ENCODE peak calls at places on chromosomes 11 and 22, in eight cellular contexts. T is HL-60, R is right cardiac atrium, D is PC-9, F is heart left ventricle, G is vagina, K is breast epithelium, Q is GM23248. Y is an unnamed sample.

GRCh38 chr11:73141309-73142127 is 600 bp downstream of the FCHSD2 start:
- DNase-seq in T (peak), R (peak), D (peak), F (peak), G (no peak), K (no peak), Q (peak), Y (peak)

GRCh38 chr11:35943761-35944502 is at the start of gene LDLRAD3:
- DNase-seq in T (peak), R (peak), D (peak), F (peak), G (no peak), K (peak), Q (peak), Y (peak)

GRCh38 chr11:27440090-27440489 is 32.5 kb downstream of the LGR4 start:
- DNase-seq in T (no peak), R (no peak), D (no peak), F (no peak), G (no peak), K (no peak), Q (no peak), Y (no peak)

GRCh38 chr11:1750840-1751520 is 585 bp upstream of the IFITM10 start:
- DNase-seq in T (no peak), R (peak), D (no peak), F (no peak), G (no peak), K (no peak), Q (no peak), Y (no peak)

GRCh38 chr11:283405-284080 is 5.3 kb downstream of the NLRP6 start:
- DNase-seq in T (no peak), R (no peak), D (no peak), F (no peak), G (no peak), K (no peak), Q (no peak), Y (no peak)

GRCh38 chr22:46262449-46263207 is 515 bp downstream of the PKDREJ start:
- DNase-seq in T (no peak), R (peak), D (no peak), F (peak), G (no peak), K (no peak), Q (peak), Y (no peak)

GRCh38 chr22:49404576-49405199 is 423.0 kb downstream of the BRD1 start:
- DNase-seq in T (no peak), R (no peak), D (no peak), F (no peak), G (peak), K (no peak), Q (no peak), Y (no peak)

GRCh38 chr11:71147331-71147730 is 105.0 kb downstream of the SHANK2 start:
- DNase-seq in T (no peak), R (no peak), D (no peak), F (no peak), G (no peak), K (no peak), Q (no peak), Y (no peak)

GRCh38 chr11:551596-551995 is 8.9 kb downstream of the LMNTD2 start:
- DNase-seq in T (no peak), R (peak), D (no peak), F (no peak), G (no peak), K (no peak), Q (no peak), Y (no peak)

GRCh38 chr11:73298233-73298632 is 9.8 kb upstream of the ARHGEF17 start:
- DNase-seq in T (no peak), R (peak), D (no peak), F (peak), G (no peak), K (no peak), Q (no peak), Y (no peak)

GRCh38 chr11:122895591-122895990 is 13.0 kb downstream of the JHY start:
- DNase-seq in T (no peak), R (no peak), D (no peak), F (no peak), G (no peak), K (no peak), Q (no peak), Y (no peak)

GRCh38 chr11:35073691-35074382 is 65.1 kb upstream of the CD44 start:
- DNase-seq in T (peak), R (no peak), D (no peak), F (no peak), G (no peak), K (no peak), Q (peak), Y (no peak)

GRCh38 chr11:69157156-69157821 is 1.6 kb downstream of the SMIM38 start:
- DNase-seq in T (no peak), R (peak), D (no peak), F (peak), G (no peak), K (peak), Q (peak), Y (no peak)

GRCh38 chr11:77170107-77170506 is 42.1 kb downstream of the MYO7A start:
- DNase-seq in T (no peak), R (peak), D (peak), F (no peak), G (no peak), K (no peak), Q (no peak), Y (no peak)

GRCh38 chr11:518463-519202 is 11.6 kb upstream of the RNH1 start:
- DNase-seq in T (peak), R (peak), D (peak), F (peak), G (no peak), K (peak), Q (peak), Y (peak)

GRCh38 chr11:26860411-26860810 is 133.5 kb upstream of the FIBIN start:
- DNase-seq in T (no peak), R (no peak), D (no peak), F (no peak), G (no peak), K (no peak), Q (no peak), Y (no peak)

GRCh38 chr22:46967445-46968358 is 205.3 kb downstream of the TBC1D22A start:
- DNase-seq in T (no peak), R (no peak), D (no peak), F (no peak), G (no peak), K (no peak), Q (no peak), Y (no peak)

GRCh38 chr11:128563942-128564641 is 23.3 kb downstream of the ETS1 start:
- DNase-seq in T (peak), R (no peak), D (no peak), F (no peak), G (no peak), K (no peak), Q (no peak), Y (no peak)

GRCh38 chr22:50049299-50050195 is 8.6 kb downstream of the TTLL8 start:
- DNase-seq in T (no peak), R (peak), D (no peak), F (no peak), G (no peak), K (no peak), Q (no peak), Y (no peak)

GRCh38 chr11:124896821-124897391 is 759 bp downstream of the ROBO4 start:
- DNase-seq in T (no peak), R (peak), D (no peak), F (no peak), G (no peak), K (no peak), Q (no peak), Y (no peak)

GRCh38 chr11:72838691-72839305 is 24.6 kb downstream of the ATG16L2 start:
- DNase-seq in T (no peak), R (no peak), D (no peak), F (no peak), G (no peak), K (no peak), Q (peak), Y (no peak)

GRCh38 chr22:44697423-44698179 is 4.4 kb upstream of the PRR5 start:
- DNase-seq in T (peak), R (peak), D (peak), F (peak), G (no peak), K (peak), Q (peak), Y (peak)

GRCh38 chr11:128929468-128929867 is 13.2 kb downstream of the TP53AIP1 start:
- DNase-seq in T (no peak), R (no peak), D (no peak), F (no peak), G (no peak), K (no peak), Q (no peak), Y (no peak)

GRCh38 chr11:94128171-94128745 is 383 bp upstream of the PANX1 start:
- DNase-seq in T (no peak), R (no peak), D (no peak), F (no peak), G (no peak), K (no peak), Q (peak), Y (peak)

GRCh38 chr11:89182773-89183172 is 5.1 kb downstream of the TYR start:
- DNase-seq in T (no peak), R (no peak), D (no peak), F (no peak), G (no peak), K (no peak), Q (peak), Y (no peak)

GRCh38 chr22:44413211-44413610 is 84.8 kb downstream of the RTL6 start:
- DNase-seq in T (no peak), R (no peak), D (no peak), F (no peak), G (no peak), K (no peak), Q (no peak), Y (no peak)

GRCh38 chr11:74037309-74037708 is 28.4 kb upstream of the UCP3 start:
- DNase-seq in T (no peak), R (no peak), D (peak), F (no peak), G (no peak), K (no peak), Q (peak), Y (no peak)

DNA sequence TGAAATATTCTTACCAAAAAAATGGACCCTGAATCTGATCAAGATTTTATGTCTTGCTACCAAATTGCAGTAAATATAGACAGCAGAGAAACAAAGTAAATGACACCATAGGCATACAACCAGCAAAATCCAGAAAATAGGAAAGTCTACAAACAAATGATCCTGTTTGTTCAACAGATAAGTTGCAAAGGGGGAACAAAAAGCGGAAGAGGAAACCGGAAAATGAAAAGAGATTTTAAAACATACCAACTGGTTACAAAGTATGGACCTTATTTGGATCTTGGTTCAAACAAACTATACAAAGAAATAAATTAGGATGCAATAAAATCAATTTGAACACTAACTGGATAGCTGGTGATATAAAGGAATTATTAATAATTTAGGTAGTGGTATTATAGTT is 92.0 kb downstream of the TMPRSS5 start:
- DNase-seq in T (no peak), R (no peak), D (no peak), F (no peak), G (no peak), K (no peak), Q (no peak), Y (no peak)
- H3K27ac ChIP-seq in T (peak), R (no peak), D (no peak), F (no peak), G (no peak), K (no peak), Q (no peak), Y (no peak)

GRCh38 chr22:20033045-20033706 is 12.3 kb downstream of the TANGO2 start:
- DNase-seq in T (no peak), R (peak), D (no peak), F (peak), G (no peak), K (no peak), Q (no peak), Y (no peak)

GRCh38 chr22:20031732-20032406 is 11.0 kb downstream of the TANGO2 start:
- DNase-seq in T (no peak), R (no peak), D (no peak), F (peak), G (no peak), K (no peak), Q (no peak), Y (no peak)

GRCh38 chr22:20034143-20034542 is 13.2 kb downstream of the TANGO2 start:
- DNase-seq in T (no peak), R (peak), D (no peak), F (no peak), G (no peak), K (no peak), Q (peak), Y (no peak)

GRCh38 chr22:20029550-20030225 is 8.8 kb downstream of the TANGO2 start:
- DNase-seq in T (no peak), R (no peak), D (no peak), F (peak), G (no peak), K (no peak), Q (no peak), Y (no peak)

GRCh38 chr22:20032407-20032991 is 11.6 kb downstream of the TANGO2 start:
- DNase-seq in T (no peak), R (no peak), D (no peak), F (peak), G (no peak), K (no peak), Q (no peak), Y (no peak)
- H3K4me3 ChIP-seq in T (no peak), R (no peak), D (no peak), F (no peak), G (no peak), K (no peak), Q (no peak), Y (no peak)

GRCh38 chr11:3232956-3233355 is 739 bp upstream of the MRGPRE start:
- DNase-seq in T (no peak), R (peak), D (no peak), F (peak), G (no peak), K (no peak), Q (no peak), Y (no peak)

GRCh38 chr11:3231851-3232744 is at the start of gene MRGPRE:
- DNase-seq in T (no peak), R (peak), D (no peak), F (peak), G (no peak), K (no peak), Q (peak), Y (no peak)

GRCh38 chr11:3231550-3231850 is 717 bp downstream of the MRGPRE start:
- DNase-seq in T (no peak), R (no peak), D (no peak), F (no peak), G (no peak), K (no peak), Q (no peak), Y (no peak)

GRCh38 chr11:3234846-3235245 is 2.6 kb upstream of the MRGPRE start:
- DNase-seq in T (no peak), R (no peak), D (no peak), F (no peak), G (no peak), K (no peak), Q (no peak), Y (no peak)

GRCh38 chr11:3237119-3237518 is 4.9 kb upstream of the MRGPRE start:
- DNase-seq in T (no peak), R (no peak), D (no peak), F (no peak), G (no peak), K (no peak), Q (no peak), Y (no peak)
- H3K27ac ChIP-seq in T (no peak), R (no peak), D (no peak), F (no peak), G (no peak), K (no peak), Q (no peak), Y (no peak)

GRCh38 chr11:64735860-64736259 is 8.1 kb downstream of the RASGRP2 start:
- DNase-seq in T (no peak), R (peak), D (no peak), F (no peak), G (no peak), K (no peak), Q (no peak), Y (no peak)
- H3K4me3 ChIP-seq in T (no peak), R (no peak), D (no peak), F (no peak), G (no peak), K (no peak), Q (no peak), Y (no peak)

DNA sequence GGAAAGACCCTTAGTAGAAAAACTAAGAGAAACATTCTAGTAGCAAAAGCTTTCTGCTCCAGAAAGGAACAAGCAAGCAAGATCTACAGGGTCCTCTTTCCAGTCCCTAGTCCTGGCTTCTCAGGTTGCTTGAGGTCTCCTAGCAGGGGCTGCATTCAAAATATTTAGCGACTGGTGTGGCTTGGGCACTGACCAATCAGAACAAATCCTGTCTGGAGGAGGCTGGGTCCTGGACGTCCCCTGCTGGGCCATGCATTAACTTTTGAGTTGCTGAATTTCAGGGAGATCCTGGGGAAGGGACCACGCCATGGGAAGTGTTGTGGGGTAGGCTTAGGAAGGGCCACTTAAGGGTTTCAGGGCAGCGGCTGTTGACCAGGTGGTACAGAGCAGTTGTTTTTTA is 26.6 kb upstream of the SORL1-AS1 start:
- DNase-seq in T (no peak), R (no peak), D (no peak), F (no peak), G (no peak), K (no peak), Q (no peak), Y (no peak)
- H3K27ac ChIP-seq in T (peak), R (no peak), D (peak), F (no peak), G (no peak), K (no peak), Q (no peak), Y (no peak)

GRCh38 chr11:3837793-3838192 is 3.0 kb downstream of the RHOG start:
- DNase-seq in T (peak), R (peak), D (no peak), F (peak), G (no peak), K (no peak), Q (peak), Y (no peak)
- H3K4me3 ChIP-seq in T (peak), R (no peak), D (no peak), F (no peak), G (no peak), K (no peak), Q (no peak), Y (no peak)

GRCh38 chr11:119374632-119375394 is 6.7 kb downstream of the USP2 start:
- DNase-seq in T (no peak), R (peak), D (no peak), F (no peak), G (no peak), K (peak), Q (peak), Y (no peak)
- H3K27ac ChIP-seq in T (no peak), R (peak), D (no peak), F (peak), G (peak), K (peak), Q (no peak), Y (peak)

GRCh38 chr11:131909426-131910200 is 539.2 kb downstream of the NTM start:
- DNase-seq in T (no peak), R (no peak), D (no peak), F (no peak), G (no peak), K (no peak), Q (peak), Y (no peak)

GRCh38 chr11:131913267-131913666 is 542.9 kb downstream of the NTM start:
- DNase-seq in T (no peak), R (no peak), D (no peak), F (no peak), G (no peak), K (no peak), Q (peak), Y (no peak)

GRCh38 chr11:131912127-131912526 is 541.7 kb downstream of the NTM start:
- DNase-seq in T (no peak), R (no peak), D (no peak), F (no peak), G (no peak), K (no peak), Q (no peak), Y (no peak)

GRCh38 chr11:131908316-131908715 is 537.9 kb downstream of the NTM start:
- DNase-seq in T (no peak), R (no peak), D (no peak), F (no peak), G (no peak), K (no peak), Q (peak), Y (no peak)

GRCh38 chr11:131910491-131911387 is 540.3 kb downstream of the NTM start:
- DNase-seq in T (no peak), R (peak), D (no peak), F (no peak), G (no peak), K (no peak), Q (peak), Y (no peak)
- H3K4me3 ChIP-seq in T (no peak), R (peak), D (no peak), F (peak), G (peak), K (peak), Q (peak), Y (no peak)

GRCh38 chr22:39214383-39215069 is 30.3 kb downstream of the PDGFB start:
- DNase-seq in T (no peak), R (no peak), D (peak), F (no peak), G (no peak), K (peak), Q (peak), Y (peak)
- H3K27ac ChIP-seq in T (no peak), R (no peak), D (peak), F (no peak), G (no peak), K (peak), Q (no peak), Y (peak)